ENCODE peak calls at places on chromosome 22, in eight cellular contexts. T is CD4-positive, alpha-beta T cell; O is choroid plexus epithelial cell; I is psoas muscle; X is foreskin fibroblast; W is RWPE1; A is right lobe of liver; P is HCT116. U is an unnamed sample.

GRCh38 chr22:23419151-23419550 is 160.9 kb downstream of the IGLL1 start:
- DNase-seq in T (no peak), O (no peak), I (no peak), X (no peak), W (no peak), A (no peak), P (no peak), U (no peak)

GRCh38 chr22:41341990-41342389 is 39.8 kb upstream of the TEF start:
- DNase-seq in T (no peak), O (peak), I (no peak), X (no peak), W (no peak), A (no peak), P (no peak), U (peak)

GRCh38 chr22:30876925-30877553 is 91.5 kb downstream of the MORC2 start:
- DNase-seq in T (no peak), O (peak), I (no peak), X (peak), W (no peak), A (no peak), P (no peak), U (no peak)

GRCh38 chr22:17764036-17764435 is 10.2 kb downstream of the BID start:
- DNase-seq in T (no peak), O (no peak), I (no peak), X (no peak), W (no peak), A (no peak), P (no peak), U (no peak)

GRCh38 chr22:19757140-19757984 is 3.2 kb upstream of the TBX1 start:
- DNase-seq in T (no peak), O (no peak), I (no peak), X (no peak), W (no peak), A (no peak), P (no peak), U (no peak)

GRCh38 chr22:31286360-31287255 is 5.7 kb downstream of the PIK3IP1 start:
- DNase-seq in T (peak), O (peak), I (no peak), X (no peak), W (no peak), A (no peak), P (no peak), U (peak)

GRCh38 chr22:29149841-29150555 is 55.7 kb upstream of the EMID1 start:
- DNase-seq in T (no peak), O (no peak), I (peak), X (peak), W (no peak), A (no peak), P (no peak), U (no peak)

GRCh38 chr22:22536515-22536914 is 16.4 kb upstream of the ZNF280A start:
- DNase-seq in T (no peak), O (no peak), I (no peak), X (no peak), W (no peak), A (no peak), P (no peak), U (no peak)

GRCh38 chr22:41524809-41525449 is 19.3 kb downstream of the POLR3H start:
- DNase-seq in T (peak), O (peak), I (no peak), X (peak), W (no peak), A (no peak), P (no peak), U (peak)

GRCh38 chr22:41308054-41308453 is 6.7 kb downstream of the ZC3H7B start:
- DNase-seq in T (no peak), O (peak), I (peak), X (peak), W (no peak), A (no peak), P (no peak), U (no peak)

GRCh38 chr22:28548411-28548810 is 131.2 kb downstream of the TTC28 start:
- DNase-seq in T (no peak), O (no peak), I (no peak), X (no peak), W (no peak), A (no peak), P (no peak), U (no peak)

GRCh38 chr22:33758961-33759360 is 161.3 kb downstream of the LARGE1 start:
- DNase-seq in T (no peak), O (no peak), I (no peak), X (no peak), W (no peak), A (no peak), P (no peak), U (no peak)

GRCh38 chr22:19109198-19110063 is 12.8 kb downstream of the DGCR2 start:
- DNase-seq in T (peak), O (peak), I (no peak), X (peak), W (peak), A (no peak), P (no peak), U (peak)

GRCh38 chr22:39805117-39805516 is 88.4 kb downstream of the ENTHD1 start:
- DNase-seq in T (no peak), O (no peak), I (no peak), X (no peak), W (no peak), A (no peak), P (no peak), U (no peak)

GRCh38 chr22:39809772-39810557 is 83.6 kb downstream of the ENTHD1 start:
- DNase-seq in T (no peak), O (no peak), I (no peak), X (no peak), W (no peak), A (no peak), P (no peak), U (no peak)

GRCh38 chr22:39802682-39803081 is 90.9 kb downstream of the ENTHD1 start:
- DNase-seq in T (no peak), O (no peak), I (no peak), X (no peak), W (no peak), A (no peak), P (no peak), U (no peak)

GRCh38 chr22:39808087-39808486 is 85.5 kb downstream of the ENTHD1 start:
- DNase-seq in T (no peak), O (peak), I (no peak), X (peak), W (no peak), A (no peak), P (peak), U (no peak)
- TF ChIP-seq CTCF in T (no peak), O (peak), I (peak), X (peak), W (no peak), A (peak), P (peak), U (no peak)

DNA sequence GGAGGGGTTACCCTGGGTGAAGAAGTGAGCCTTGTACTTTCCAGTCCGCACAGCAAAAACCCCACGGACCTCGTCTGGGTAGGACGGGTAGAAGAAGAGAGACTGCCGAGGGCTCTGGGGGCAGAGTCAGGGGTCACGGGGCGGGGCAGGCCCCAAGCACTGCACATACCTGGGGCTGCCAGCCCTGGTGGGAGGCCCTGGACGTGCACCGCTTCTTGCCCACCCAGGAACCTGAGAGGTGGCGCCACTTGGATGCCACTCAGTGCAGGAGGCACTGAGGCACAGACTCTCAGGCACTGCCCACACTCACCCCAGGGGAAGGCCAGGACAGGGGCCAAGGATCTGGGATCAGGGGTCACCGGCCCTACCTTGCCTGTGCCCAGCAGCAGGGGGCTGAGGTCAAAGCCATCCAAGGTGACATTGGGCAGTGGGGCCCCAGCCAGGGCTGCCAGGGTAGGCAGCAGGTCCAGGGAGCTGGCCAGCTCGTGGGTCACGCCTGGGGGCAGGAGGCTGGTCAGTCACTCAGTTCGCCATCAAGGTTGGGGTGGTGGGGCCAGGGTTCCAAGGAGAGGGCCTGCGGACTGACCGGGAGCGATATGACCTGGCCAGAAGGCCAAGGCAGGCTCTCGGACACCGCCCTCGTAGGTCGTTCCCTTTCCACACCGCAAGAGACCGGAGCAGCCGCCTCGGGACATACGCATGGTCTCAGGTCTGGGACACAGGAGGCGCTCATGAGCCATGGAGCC is 2.2 kb downstream of the ARSA start:
- DNase-seq in T (no peak), O (no peak), I (peak), X (no peak), W (no peak), A (no peak), P (no peak), U (no peak)
- TF ChIP-seq CTCF in T (no peak), O (no peak), I (peak), X (no peak), W (no peak), A (peak), P (peak), U (peak)

DNA sequence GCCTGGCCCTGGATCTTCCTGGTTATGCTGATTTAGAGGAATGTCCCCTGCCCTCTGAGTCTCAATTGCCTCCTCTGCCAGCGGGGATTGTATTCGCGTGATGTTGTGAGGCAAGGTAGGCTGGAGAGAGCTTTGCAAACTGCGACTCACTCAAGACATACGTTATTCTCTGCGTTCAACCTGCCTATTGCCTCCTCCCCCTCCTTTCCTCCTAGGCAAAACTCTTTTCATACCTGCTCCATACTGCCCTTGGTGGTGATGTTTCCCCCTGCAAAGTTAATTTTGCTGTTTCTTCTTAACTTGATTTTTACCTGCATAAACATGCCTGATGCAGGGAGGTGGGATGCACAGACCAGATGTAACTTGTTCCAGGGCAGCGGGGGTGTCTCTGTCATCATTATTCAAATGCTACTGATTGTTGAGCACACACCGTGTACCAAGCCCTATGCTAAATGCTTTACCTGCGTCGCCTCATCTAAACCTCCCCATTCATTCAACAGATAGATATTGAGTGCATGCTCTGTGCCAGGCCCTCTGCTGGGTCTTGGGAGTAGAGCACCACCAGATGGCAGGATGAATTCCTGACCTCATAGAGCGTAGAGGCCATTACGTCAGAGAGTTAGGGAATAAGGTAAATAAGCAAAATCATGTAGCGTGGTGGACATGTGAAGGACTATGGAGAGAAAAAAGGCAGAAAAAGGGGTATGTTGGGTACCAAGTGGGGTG is 29.0 kb downstream of the SGSM1 start:
- DNase-seq in T (no peak), O (peak), I (no peak), X (peak), W (no peak), A (no peak), P (peak), U (no peak)
- TF ChIP-seq CTCF in T (no peak), O (peak), I (no peak), X (no peak), W (no peak), A (peak), P (peak), U (no peak)

GRCh38 chr22:45425531-45426265 is 12.2 kb downstream of the RIBC2 start:
- DNase-seq in T (no peak), O (no peak), I (peak), X (no peak), W (no peak), A (no peak), P (no peak), U (no peak)
- TF ChIP-seq CTCF in T (no peak), O (no peak), I (no peak), X (no peak), W (no peak), A (no peak), P (no peak), U (no peak)

GRCh38 chr22:49701380-49702067 is 126.1 kb downstream of the BRD1 start:
- DNase-seq in T (no peak), O (no peak), I (no peak), X (no peak), W (no peak), A (no peak), P (no peak), U (no peak)
- TF ChIP-seq CTCF in T (peak), O (peak), I (peak), X (peak), W (peak), A (peak), P (peak), U (peak)

DNA sequence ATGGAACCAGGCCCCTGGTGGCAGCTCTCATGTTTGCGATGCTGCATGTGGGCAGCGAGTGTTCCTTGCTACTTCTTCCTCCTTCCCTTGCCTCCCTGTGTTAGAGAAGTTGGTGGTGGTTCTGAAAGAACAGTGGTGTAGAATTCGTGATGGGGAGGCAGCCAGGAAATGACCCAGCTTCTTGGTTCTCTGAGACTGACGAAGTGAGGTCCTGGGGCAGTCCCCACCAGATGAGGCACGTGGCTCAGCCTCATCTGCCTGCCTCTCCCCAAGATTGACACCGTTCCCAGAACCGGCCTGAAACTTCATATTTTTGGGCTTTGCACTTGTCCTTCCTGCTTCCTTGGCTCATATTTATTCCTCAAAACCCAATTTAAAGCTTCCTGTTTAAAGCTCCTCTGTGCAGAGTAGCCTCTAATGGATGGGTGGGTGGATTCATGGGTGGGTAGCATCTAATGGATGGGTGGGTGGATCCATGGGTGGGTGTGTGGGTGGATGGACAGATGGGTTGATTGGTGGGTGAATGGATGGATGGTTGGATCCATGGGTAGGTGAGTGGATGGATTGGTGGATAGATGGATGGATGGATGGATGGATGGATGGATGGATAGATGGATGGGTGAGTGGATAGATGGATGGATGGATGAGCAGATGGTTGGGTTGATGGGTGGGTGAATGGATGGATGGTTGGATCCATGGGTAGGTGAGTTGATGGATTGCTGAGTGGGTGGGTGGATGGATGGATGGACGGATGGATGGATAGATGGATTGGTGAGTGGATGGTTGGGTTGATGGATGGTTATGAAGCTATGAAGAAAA is 77.3 kb upstream of the ATXN10 start:
- DNase-seq in T (no peak), O (no peak), I (no peak), X (no peak), W (no peak), A (no peak), P (no peak), U (no peak)
- TF ChIP-seq CTCF in T (no peak), O (no peak), I (no peak), X (no peak), W (no peak), A (no peak), P (no peak), U (no peak)

DNA sequence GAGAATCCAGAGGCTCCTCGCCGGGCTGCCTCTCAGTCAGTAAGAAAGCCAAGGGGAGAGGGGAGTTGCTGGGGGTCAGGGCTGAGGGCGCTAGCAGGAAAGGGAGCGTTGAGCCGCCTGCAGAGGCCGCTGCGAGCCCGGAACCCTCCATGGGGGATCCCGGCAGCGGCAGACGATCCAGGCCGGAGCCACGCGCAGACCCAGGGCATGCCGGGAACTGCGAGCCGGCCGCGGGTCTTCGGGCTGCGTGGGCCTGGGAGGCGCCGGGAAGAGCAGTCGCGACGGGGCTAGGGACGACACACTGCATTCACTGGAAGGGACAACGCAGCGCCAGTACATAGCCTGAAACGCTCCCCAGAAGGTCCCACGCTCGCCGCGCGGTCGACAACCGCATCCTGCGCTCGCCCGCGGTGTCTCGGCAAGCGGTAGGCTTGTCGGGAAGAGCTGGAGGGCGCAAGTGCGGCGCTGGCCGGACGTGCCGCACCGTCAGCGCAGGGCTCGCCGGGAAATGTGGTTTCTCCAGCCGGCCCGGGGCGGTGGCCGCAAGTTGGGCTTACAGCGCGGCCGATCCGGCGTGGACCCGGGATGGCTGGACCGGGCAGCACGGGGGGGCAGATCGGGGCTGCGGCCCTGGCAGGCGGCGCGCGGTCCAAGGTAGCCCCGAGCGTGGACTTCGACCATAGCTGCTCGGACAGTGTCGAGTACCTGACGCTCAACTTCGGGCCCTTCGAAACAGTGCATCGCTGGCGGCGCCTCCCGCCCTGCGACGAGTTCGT is at the start of gene LZTR1:
- DNase-seq in T (peak), O (peak), I (peak), X (peak), W (peak), A (peak), P (peak), U (peak)
- TF ChIP-seq CTCF in T (peak), O (peak), I (peak), X (peak), W (peak), A (peak), P (peak), U (peak)

U was measured in GM13976.